ENCODE peak calls at places on chromosomes 6 and 20, in nine cellular contexts. One of them, this sample, is unnamed.

GRCh38 chr6:24924956-24925355 is 10.8 kb downstream of the RIPOR2 start:
- DNase-seq in neural crest cell: no peak
- DNase-seq in AG09319: no peak
- DNase-seq in RWPE1: no peak
- DNase-seq in progenitor cell of endocrine pancreas: no peak
- DNase-seq in breast epithelium: no peak
- DNase-seq in HFFc6: no peak
- DNase-seq in K562: no peak
- DNase-seq in mesothelial cell of epicardium: no peak
- DNase-seq in this sample: peak; percentile 48

GRCh38 chr20:49381558-49382493 is 100.6 kb downstream of the KCNB1 start:
- DNase-seq in RWPE1: peak; percentile 98
- DNase-seq in breast epithelium: peak; percentile 87
- DNase-seq in AG09319: no peak
- DNase-seq in progenitor cell of endocrine pancreas: no peak
- DNase-seq in neural crest cell: no peak
- DNase-seq in mesothelial cell of epicardium: peak; percentile 24
- DNase-seq in HFFc6: peak; percentile 7
- DNase-seq in K562: no peak
- DNase-seq in this sample: peak; percentile 92

GRCh38 chr6:89482136-89482535 is 49.2 kb downstream of the ANKRD6 start:
- DNase-seq in neural crest cell: no peak
- DNase-seq in RWPE1: no peak
- DNase-seq in mesothelial cell of epicardium: no peak
- DNase-seq in AG09319: no peak
- DNase-seq in breast epithelium: no peak
- DNase-seq in HFFc6: no peak
- DNase-seq in K562: no peak
- DNase-seq in progenitor cell of endocrine pancreas: no peak
- DNase-seq in this sample: no peak

GRCh38 chr20:61450549-61450948 is 198.5 kb downstream of the CDH4 start:
- DNase-seq in breast epithelium: no peak
- DNase-seq in mesothelial cell of epicardium: no peak
- DNase-seq in progenitor cell of endocrine pancreas: no peak
- DNase-seq in AG09319: no peak
- DNase-seq in K562: no peak
- DNase-seq in HFFc6: no peak
- DNase-seq in RWPE1: no peak
- DNase-seq in neural crest cell: no peak
- DNase-seq in this sample: no peak

GRCh38 chr20:59566631-59567524 is 37.5 kb upstream of the PHACTR3 start:
- DNase-seq in K562: no peak
- DNase-seq in AG09319: no peak
- DNase-seq in neural crest cell: no peak
- DNase-seq in mesothelial cell of epicardium: no peak
- DNase-seq in breast epithelium: no peak
- DNase-seq in progenitor cell of endocrine pancreas: no peak
- DNase-seq in RWPE1: no peak
- DNase-seq in HFFc6: no peak
- DNase-seq in this sample: no peak

GRCh38 chr6:4510317-4510716 is 265.9 kb upstream of the CDYL start:
- DNase-seq in K562: no peak
- DNase-seq in progenitor cell of endocrine pancreas: no peak
- DNase-seq in AG09319: no peak
- DNase-seq in HFFc6: no peak
- DNase-seq in neural crest cell: no peak
- DNase-seq in breast epithelium: no peak
- DNase-seq in mesothelial cell of epicardium: no peak
- DNase-seq in RWPE1: no peak
- DNase-seq in this sample: no peak

GRCh38 chr6:107386340-107386739 is 73.0 kb downstream of the PDSS2 start:
- DNase-seq in breast epithelium: no peak
- DNase-seq in RWPE1: no peak
- DNase-seq in K562: no peak
- DNase-seq in mesothelial cell of epicardium: no peak
- DNase-seq in progenitor cell of endocrine pancreas: no peak
- DNase-seq in HFFc6: peak; percentile 19
- DNase-seq in neural crest cell: no peak
- DNase-seq in AG09319: no peak
- DNase-seq in this sample: no peak

GRCh38 chr6:23510778-23511510 is 615.1 kb upstream of the NRSN1 start:
- DNase-seq in mesothelial cell of epicardium: no peak
- DNase-seq in breast epithelium: no peak
- DNase-seq in RWPE1: no peak
- DNase-seq in HFFc6: no peak
- DNase-seq in AG09319: no peak
- DNase-seq in progenitor cell of endocrine pancreas: no peak
- DNase-seq in neural crest cell: no peak
- DNase-seq in K562: no peak
- DNase-seq in this sample: no peak

GRCh38 chr20:51703446-51704287 is 64.5 kb downstream of the ATP9A start:
- DNase-seq in progenitor cell of endocrine pancreas: no peak
- DNase-seq in K562: no peak
- DNase-seq in HFFc6: no peak
- DNase-seq in RWPE1: no peak
- DNase-seq in neural crest cell: no peak
- DNase-seq in mesothelial cell of epicardium: no peak
- DNase-seq in AG09319: no peak
- DNase-seq in breast epithelium: no peak
- DNase-seq in this sample: no peak

GRCh38 chr6:20826378-20826777 is 292.1 kb downstream of the CDKAL1 start:
- DNase-seq in mesothelial cell of epicardium: no peak
- DNase-seq in neural crest cell: no peak
- DNase-seq in progenitor cell of endocrine pancreas: no peak
- DNase-seq in K562: no peak
- DNase-seq in AG09319: peak; percentile 12
- DNase-seq in HFFc6: peak; percentile 61
- DNase-seq in breast epithelium: no peak
- DNase-seq in RWPE1: no peak
- DNase-seq in this sample: peak; percentile 44

GRCh38 chr20:37534401-37535157 is 6.9 kb upstream of the BLCAP start:
- DNase-seq in neural crest cell: peak; percentile 73
- DNase-seq in AG09319: peak; percentile 51
- DNase-seq in HFFc6: peak; percentile 81
- DNase-seq in K562: peak; percentile 49
- DNase-seq in progenitor cell of endocrine pancreas: no peak
- DNase-seq in mesothelial cell of epicardium: no peak
- DNase-seq in breast epithelium: no peak
- DNase-seq in RWPE1: peak; percentile 70
- DNase-seq in this sample: peak; percentile 83

GRCh38 chr20:62482970-62483369 is 7.2 kb upstream of the GATA5 start:
- DNase-seq in breast epithelium: no peak
- DNase-seq in mesothelial cell of epicardium: no peak
- DNase-seq in progenitor cell of endocrine pancreas: no peak
- DNase-seq in neural crest cell: no peak
- DNase-seq in HFFc6: no peak
- DNase-seq in RWPE1: no peak
- DNase-seq in K562: no peak
- DNase-seq in AG09319: no peak
- DNase-seq in this sample: no peak

GRCh38 chr6:2450546-2450945 is 205.1 kb upstream of the GMDS start:
- DNase-seq in mesothelial cell of epicardium: peak; percentile 35
- DNase-seq in progenitor cell of endocrine pancreas: no peak
- DNase-seq in breast epithelium: no peak
- DNase-seq in K562: no peak
- DNase-seq in neural crest cell: no peak
- DNase-seq in RWPE1: peak; percentile 42
- DNase-seq in AG09319: no peak
- DNase-seq in HFFc6: no peak
- DNase-seq in this sample: peak; percentile 54

GRCh38 chr6:78936515-78936914 is 69.2 kb downstream of the IRAK1BP1 start:
- DNase-seq in HFFc6: no peak
- DNase-seq in AG09319: no peak
- DNase-seq in RWPE1: no peak
- DNase-seq in mesothelial cell of epicardium: no peak
- DNase-seq in K562: no peak
- DNase-seq in neural crest cell: no peak
- DNase-seq in progenitor cell of endocrine pancreas: no peak
- DNase-seq in breast epithelium: no peak
- DNase-seq in this sample: no peak

GRCh38 chr20:34215711-34216381 is 25.4 kb upstream of the ASIP start:
- DNase-seq in AG09319: peak; percentile 4
- DNase-seq in RWPE1: peak; percentile 82
- DNase-seq in K562: peak; percentile 65
- DNase-seq in HFFc6: peak; percentile 77
- DNase-seq in progenitor cell of endocrine pancreas: peak; percentile 82
- DNase-seq in breast epithelium: peak; percentile 73
- DNase-seq in mesothelial cell of epicardium: peak; percentile 53
- DNase-seq in neural crest cell: peak; percentile 78
- DNase-seq in this sample: peak; percentile 69

GRCh38 chr6:124795879-124796838 is 166.1 kb upstream of the RNF217 start:
- DNase-seq in K562: peak; percentile 32
- DNase-seq in neural crest cell: peak; percentile 22
- DNase-seq in RWPE1: peak; percentile 33
- DNase-seq in breast epithelium: no peak
- DNase-seq in progenitor cell of endocrine pancreas: peak; percentile 26
- DNase-seq in AG09319: no peak
- DNase-seq in mesothelial cell of epicardium: no peak
- DNase-seq in HFFc6: no peak
- DNase-seq in this sample: peak; percentile 42

GRCh38 chr6:11885159-11885558 is 106.6 kb upstream of the ADTRP start:
- DNase-seq in breast epithelium: no peak
- DNase-seq in RWPE1: no peak
- DNase-seq in progenitor cell of endocrine pancreas: no peak
- DNase-seq in AG09319: no peak
- DNase-seq in neural crest cell: no peak
- DNase-seq in mesothelial cell of epicardium: no peak
- DNase-seq in K562: no peak
- DNase-seq in HFFc6: no peak
- DNase-seq in this sample: no peak

GRCh38 chr20:20371133-20371532 is 3.2 kb downstream of the INSM1 start:
- DNase-seq in breast epithelium: no peak
- DNase-seq in mesothelial cell of epicardium: no peak
- DNase-seq in HFFc6: no peak
- DNase-seq in K562: no peak
- DNase-seq in AG09319: no peak
- DNase-seq in RWPE1: no peak
- DNase-seq in progenitor cell of endocrine pancreas: no peak
- DNase-seq in neural crest cell: no peak
- DNase-seq in this sample: no peak
- TF ChIP-seq CTCF in breast epithelium: no peak
- TF ChIP-seq CTCF in mesothelial cell of epicardium: no peak
- TF ChIP-seq CTCF in HFFc6: no peak
- TF ChIP-seq CTCF in K562: no peak
- TF ChIP-seq CTCF in AG09319: no peak
- TF ChIP-seq CTCF in RWPE1: no peak
- TF ChIP-seq CTCF in progenitor cell of endocrine pancreas: no peak
- TF ChIP-seq CTCF in neural crest cell: no peak
- TF ChIP-seq CTCF in this sample: no peak

DNA sequence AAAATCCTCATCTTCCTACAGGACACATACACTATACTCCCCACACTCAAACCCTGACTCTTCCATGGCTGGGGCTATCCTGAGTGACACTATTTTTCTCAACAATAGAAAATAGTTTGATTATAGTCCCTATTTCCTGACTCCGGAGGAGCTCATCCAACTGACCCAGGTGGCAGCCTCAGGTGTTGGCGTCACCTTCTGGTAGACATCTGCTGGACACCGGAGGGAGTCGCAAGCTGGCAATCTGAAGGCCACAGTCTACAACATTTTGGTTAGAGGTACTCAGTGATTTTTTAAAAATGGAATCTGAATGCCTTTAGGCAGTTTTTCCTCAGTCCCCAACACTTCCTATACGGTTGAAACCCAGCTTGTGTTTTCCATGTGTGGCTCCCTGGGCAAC is 32.2 kb upstream of the OCSTAMP start:
- DNase-seq in K562: no peak
- DNase-seq in breast epithelium: no peak
- DNase-seq in neural crest cell: no peak
- DNase-seq in RWPE1: no peak
- DNase-seq in mesothelial cell of epicardium: no peak
- DNase-seq in HFFc6: no peak
- DNase-seq in progenitor cell of endocrine pancreas: no peak
- DNase-seq in AG09319: no peak
- DNase-seq in this sample: no peak
- TF ChIP-seq CTCF in K562: no peak
- TF ChIP-seq CTCF in breast epithelium: no peak
- TF ChIP-seq CTCF in neural crest cell: no peak
- TF ChIP-seq CTCF in RWPE1: no peak
- TF ChIP-seq CTCF in mesothelial cell of epicardium: no peak
- TF ChIP-seq CTCF in HFFc6: no peak
- TF ChIP-seq CTCF in progenitor cell of endocrine pancreas: no peak
- TF ChIP-seq CTCF in AG09319: no peak
- TF ChIP-seq CTCF in this sample: no peak

GRCh38 chr6:71222676-71223075 is 65.9 kb upstream of the OGFRL1 start:
- DNase-seq in neural crest cell: no peak
- DNase-seq in RWPE1: no peak
- DNase-seq in breast epithelium: no peak
- DNase-seq in progenitor cell of endocrine pancreas: no peak
- DNase-seq in HFFc6: no peak
- DNase-seq in mesothelial cell of epicardium: no peak
- DNase-seq in AG09319: no peak
- DNase-seq in K562: no peak
- DNase-seq in this sample: no peak

GRCh38 chr6:71226151-71226550 is 62.5 kb upstream of the OGFRL1 start:
- DNase-seq in mesothelial cell of epicardium: no peak
- DNase-seq in progenitor cell of endocrine pancreas: no peak
- DNase-seq in RWPE1: no peak
- DNase-seq in HFFc6: no peak
- DNase-seq in K562: no peak
- DNase-seq in neural crest cell: no peak
- DNase-seq in AG09319: no peak
- DNase-seq in breast epithelium: no peak
- DNase-seq in this sample: no peak

GRCh38 chr6:71224011-71224410 is 64.6 kb upstream of the OGFRL1 start:
- DNase-seq in mesothelial cell of epicardium: no peak
- DNase-seq in RWPE1: no peak
- DNase-seq in neural crest cell: no peak
- DNase-seq in AG09319: no peak
- DNase-seq in K562: no peak
- DNase-seq in HFFc6: no peak
- DNase-seq in progenitor cell of endocrine pancreas: no peak
- DNase-seq in breast epithelium: no peak
- DNase-seq in this sample: no peak

DNA sequence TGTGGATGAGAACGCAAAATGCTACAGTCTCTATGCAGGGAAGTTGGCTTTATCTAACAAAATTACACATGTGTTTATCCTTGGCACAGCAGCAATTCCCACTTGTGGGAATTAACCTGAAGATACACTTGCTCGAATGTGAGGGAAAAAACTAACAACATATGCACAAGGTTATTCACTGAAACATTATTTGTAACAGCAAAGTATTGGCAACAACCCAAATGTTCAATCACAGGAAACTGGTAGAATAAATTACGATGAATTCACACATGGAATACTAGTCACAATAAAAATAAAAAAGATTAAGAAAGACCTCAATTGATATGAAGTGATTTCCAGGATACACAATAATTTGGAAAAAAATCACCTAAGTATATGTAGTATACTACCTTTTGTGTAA is 68.1 kb upstream of the OGFRL1 start:
- DNase-seq in RWPE1: no peak
- DNase-seq in progenitor cell of endocrine pancreas: no peak
- DNase-seq in neural crest cell: no peak
- DNase-seq in AG09319: no peak
- DNase-seq in breast epithelium: no peak
- DNase-seq in HFFc6: no peak
- DNase-seq in K562: no peak
- DNase-seq in mesothelial cell of epicardium: no peak
- DNase-seq in this sample: no peak
- TF ChIP-seq CTCF in RWPE1: no peak
- TF ChIP-seq CTCF in progenitor cell of endocrine pancreas: no peak
- TF ChIP-seq CTCF in neural crest cell: no peak
- TF ChIP-seq CTCF in AG09319: no peak
- TF ChIP-seq CTCF in breast epithelium: no peak
- TF ChIP-seq CTCF in HFFc6: no peak
- TF ChIP-seq CTCF in K562: no peak
- TF ChIP-seq CTCF in mesothelial cell of epicardium: no peak
- TF ChIP-seq CTCF in this sample: no peak

GRCh38 chr6:82783587-82784253 is 281.9 kb downstream of the UBE3D start:
- DNase-seq in K562: peak; percentile 10
- DNase-seq in neural crest cell: no peak
- DNase-seq in breast epithelium: no peak
- DNase-seq in RWPE1: no peak
- DNase-seq in HFFc6: no peak
- DNase-seq in progenitor cell of endocrine pancreas: no peak
- DNase-seq in AG09319: no peak
- DNase-seq in mesothelial cell of epicardium: no peak
- DNase-seq in this sample: no peak
- TF ChIP-seq CTCF in K562: peak; percentile 29
- TF ChIP-seq CTCF in neural crest cell: peak; percentile 60
- TF ChIP-seq CTCF in breast epithelium: no peak
- TF ChIP-seq CTCF in RWPE1: no peak
- TF ChIP-seq CTCF in HFFc6: peak; percentile 46
- TF ChIP-seq CTCF in progenitor cell of endocrine pancreas: peak; percentile 62
- TF ChIP-seq CTCF in AG09319: no peak
- TF ChIP-seq CTCF in mesothelial cell of epicardium: no peak
- TF ChIP-seq CTCF in this sample: peak; percentile 13

This sample was measured in epithelial cell of esophagus.